ENCODE peak calls at places on chromosomes 16 and 17, in four cellular contexts. Q is retina; V is pancreas; A is effector memory CD4-positive, alpha-beta T cell. T is an unnamed sample.

GRCh38 chr16:82146957-82147356 is 23.1 kb downstream of the MPHOSPH6 start:
- DNase-seq in Q (no peak), V (no peak), A (no peak), T (no peak)

GRCh38 chr17:80069886-80070177 is 31.5 kb upstream of the GAA start:
- DNase-seq in V (no peak), Q (no peak), A (no peak), T (no peak)

GRCh38 chr17:38554430-38555350 is 51.1 kb downstream of the SRCIN1 start:
- DNase-seq in Q (no peak), V (no peak), A (no peak), T (no peak)

GRCh38 chr17:80030730-80031410 is 4.8 kb downstream of the TBC1D16 start:
- DNase-seq in A (no peak), Q (peak), V (peak), T (no peak)

GRCh38 chr17:44464037-44464436 is 39.2 kb downstream of the GPATCH8 start:
- DNase-seq in V (no peak), Q (no peak), A (no peak), T (no peak)

GRCh38 chr16:17358846-17359245 is 111.9 kb downstream of the XYLT1 start:
- DNase-seq in Q (no peak), A (no peak), V (no peak), T (no peak)

GRCh38 chr17:17669851-17670232 is 11.4 kb upstream of the RAI1 start:
- DNase-seq in V (no peak), Q (peak), A (no peak), T (no peak)

GRCh38 chr17:48646183-48647102 is 20.3 kb upstream of the HOXB9 start:
- DNase-seq in A (no peak), V (no peak), Q (peak), T (no peak)

GRCh38 chr17:923633-924032 is 55.9 kb downstream of the NXN start:
- DNase-seq in Q (no peak), V (no peak), A (no peak), T (no peak)

GRCh38 chr17:42404326-42405055 is 16.2 kb upstream of the STAT3 start:
- DNase-seq in Q (no peak), V (no peak), A (no peak), T (no peak)

GRCh38 chr16:80674884-80675283 is 129.5 kb downstream of the CDYL2 start:
- DNase-seq in Q (no peak), A (no peak), V (no peak), T (no peak)

GRCh38 chr16:25138130-25138529 is 26.6 kb downstream of the LCMT1 start:
- DNase-seq in Q (no peak), A (no peak), V (no peak), T (no peak)

GRCh38 chr17:68101992-68102758 is 66.6 kb downstream of the KPNA2 start:
- DNase-seq in V (peak), A (peak), Q (peak), T (no peak)

GRCh38 chr17:75153854-75154194 is 488 bp downstream of the JPT1 start:
- DNase-seq in V (no peak), Q (peak), A (no peak), T (peak)

GRCh38 chr17:15957206-15957605 is 12.3 kb downstream of the ADORA2B start:
- DNase-seq in Q (no peak), V (no peak), A (no peak), T (no peak)

GRCh38 chr17:75604034-75604695 is 16.6 kb downstream of the MYO15B start:
- DNase-seq in A (no peak), Q (no peak), V (no peak), T (no peak)

GRCh38 chr17:57633236-57633635 is 111.9 kb downstream of the CCDC182 start:
- DNase-seq in V (no peak), Q (no peak), A (no peak), T (no peak)

GRCh38 chr16:20911361-20911760 is 10.8 kb downstream of the LYRM1 start:
- DNase-seq in A (no peak), Q (no peak), V (no peak), T (no peak)

GRCh38 chr17:4715071-4715749 is 4.8 kb downstream of the ARRB2 start:
- DNase-seq in A (peak), Q (no peak), V (no peak), T (peak)

GRCh38 chr17:39271546-39271945 is 45.8 kb upstream of the STAC2 start:
- DNase-seq in Q (no peak), A (no peak), V (no peak), T (no peak)

GRCh38 chr16:88700636-88701482 is 5.3 kb downstream of the RNF166 start:
- DNase-seq in V (peak), Q (no peak), A (peak), T (peak)

GRCh38 chr17:58328195-58329034 is at the start of gene TSPOAP1:
- DNase-seq in A (peak), V (no peak), Q (peak), T (peak)

GRCh38 chr17:77425791-77426641 is 285.2 kb downstream of the SEC14L1 start:
- DNase-seq in A (no peak), Q (no peak), V (no peak), T (no peak)

GRCh38 chr17:13346996-13347762 is 254.6 kb downstream of the HS3ST3A1 start:
- DNase-seq in Q (no peak), V (no peak), A (no peak), T (no peak)

GRCh38 chr16:66364117-66364958 is 2.2 kb upstream of the CDH5 start:
- DNase-seq in Q (peak), V (no peak), A (no peak), T (no peak)

GRCh38 chr16:49052846-49053245 is 228.8 kb downstream of the CBLN1 start:
- DNase-seq in V (no peak), A (no peak), Q (no peak), T (no peak)

GRCh38 chr16:11621920-11622651 is 35.4 kb upstream of the LITAF start:
- DNase-seq in V (no peak), Q (peak), A (no peak), T (peak)

GRCh38 chr16:14486520-14487303 is 143.3 kb downstream of the PARN start:
- DNase-seq in V (peak), Q (peak), A (no peak), T (no peak)

GRCh38 chr16:86924537-86924936 is 346.2 kb downstream of the FOXL1 start:
- DNase-seq in A (no peak), V (no peak), Q (no peak), T (no peak)

GRCh38 chr16:89761304-89761922 is 40.1 kb downstream of the ZNF276 start:
- DNase-seq in V (no peak), Q (no peak), A (no peak), T (peak)

GRCh38 chr17:80938556-80938955 is 53.1 kb upstream of the CHMP6 start:
- DNase-seq in A (no peak), Q (no peak), V (no peak), T (peak)

GRCh38 chr16:24847358-24847664 is 1.5 kb downstream of the SLC5A11 start:
- DNase-seq in A (no peak), V (no peak), Q (no peak), T (no peak)